ENCODE peak calls at places on chromosomes 12 and 14, in four cellular contexts. D, J, A and R are unnamed samples.

GRCh38 chr14:30283822-30284446 is 275.0 kb upstream of the G2E3 start:
- DNase-seq in A (peak; percentile 37), D (peak; percentile 17), J (peak; percentile 16), R (no peak)

GRCh38 chr14:90400904-90401561 is 4.2 kb downstream of the CALM1 start:
- DNase-seq in J (no peak), D (no peak), A (peak; percentile 31), R (no peak)

GRCh38 chr14:35940291-35940690 is 114.2 kb downstream of the BRMS1L start:
- DNase-seq in J (no peak), D (no peak), A (no peak), R (peak; percentile 73)

GRCh38 chr14:73153272-73153671 is 17.0 kb downstream of the PSEN1 start:
- DNase-seq in A (no peak), J (no peak), D (no peak), R (no peak)

GRCh38 chr12:129064201-129064881 is 211.1 kb downstream of the GLT1D1 start:
- DNase-seq in D (no peak), J (no peak), A (no peak), R (no peak)

GRCh38 chr14:70808402-70809237 is 693 bp downstream of the MAP3K9 start:
- DNase-seq in J (no peak), D (peak; percentile 44), A (no peak), R (no peak)

GRCh38 chr12:25435431-25435830 is 117.7 kb downstream of the LMNTD1 start:
- DNase-seq in A (no peak), J (no peak), D (no peak), R (no peak)

GRCh38 chr12:81998761-81999378 is 239.7 kb upstream of the PPFIA2 start:
- DNase-seq in J (no peak), D (no peak), A (no peak), R (no peak)

GRCh38 chr14:33120341-33120740 is 181.7 kb downstream of the NPAS3 start:
- DNase-seq in D (no peak), J (no peak), A (no peak), R (no peak)

GRCh38 chr14:103871596-103872480 is 24.5 kb upstream of the PPP1R13B start:
- DNase-seq in J (peak; percentile 76), D (peak; percentile 44), A (no peak), R (peak; percentile 12)

GRCh38 chr12:90023207-90023870 is 314.7 kb upstream of the ATP2B1 start:
- DNase-seq in D (no peak), J (no peak), A (no peak), R (no peak)

DNA sequence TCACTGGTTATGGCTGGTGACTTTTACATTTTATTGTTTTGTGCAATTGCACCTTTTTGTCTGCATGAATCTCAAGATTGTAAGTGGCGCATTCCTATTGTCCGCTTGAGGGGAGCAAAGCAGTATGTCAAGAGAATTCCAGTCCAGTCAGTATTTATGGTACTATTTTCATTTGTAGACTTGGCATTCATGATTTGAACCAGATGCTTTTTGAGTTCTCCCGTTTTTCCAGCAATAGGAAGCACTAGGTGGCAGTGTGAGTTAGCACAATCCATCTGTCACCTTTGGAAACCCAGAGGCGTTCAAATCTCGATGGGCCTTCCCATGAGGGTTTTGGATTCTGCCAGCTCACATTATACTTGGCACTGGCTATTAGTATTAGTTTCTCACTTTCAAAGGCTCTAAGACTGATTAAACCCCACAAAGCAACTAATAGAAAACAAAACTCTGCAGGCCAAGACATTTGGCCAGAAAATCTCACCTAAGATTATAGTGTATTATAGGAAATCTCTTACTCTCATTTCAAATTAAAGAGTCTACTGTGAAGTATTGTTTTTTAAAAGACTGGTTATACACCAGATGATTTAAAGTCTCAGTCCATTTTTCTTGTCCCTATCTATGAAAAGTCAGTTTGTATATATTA is 2.2 kb downstream of the DACT1 start:
- DNase-seq in D (peak; percentile 47), A (peak; percentile 15), J (peak; percentile 13), R (peak; percentile 36)
- TF ChIP-seq CHD4 in D (no peak), A (no peak), J (no peak), R (no peak)

GRCh38 chr14:101966742-101967141 is 2.4 kb downstream of the DYNC1H1 start:
- DNase-seq in J (no peak), D (no peak), A (no peak), R (no peak)

GRCh38 chr14:101965145-101965531 is 765 bp downstream of the DYNC1H1 start:
- DNase-seq in J (peak; percentile 39), A (peak; percentile 54), D (no peak), R (no peak)

GRCh38 chr14:101964297-101965144 is at the start of gene DYNC1H1:
- DNase-seq in J (peak; percentile 88), D (peak; percentile 78), A (peak; percentile 83), R (peak; percentile 27)

GRCh38 chr14:101968186-101968585 is 3.8 kb downstream of the DYNC1H1 start:
- DNase-seq in J (no peak), A (no peak), D (no peak), R (no peak)

DNA sequence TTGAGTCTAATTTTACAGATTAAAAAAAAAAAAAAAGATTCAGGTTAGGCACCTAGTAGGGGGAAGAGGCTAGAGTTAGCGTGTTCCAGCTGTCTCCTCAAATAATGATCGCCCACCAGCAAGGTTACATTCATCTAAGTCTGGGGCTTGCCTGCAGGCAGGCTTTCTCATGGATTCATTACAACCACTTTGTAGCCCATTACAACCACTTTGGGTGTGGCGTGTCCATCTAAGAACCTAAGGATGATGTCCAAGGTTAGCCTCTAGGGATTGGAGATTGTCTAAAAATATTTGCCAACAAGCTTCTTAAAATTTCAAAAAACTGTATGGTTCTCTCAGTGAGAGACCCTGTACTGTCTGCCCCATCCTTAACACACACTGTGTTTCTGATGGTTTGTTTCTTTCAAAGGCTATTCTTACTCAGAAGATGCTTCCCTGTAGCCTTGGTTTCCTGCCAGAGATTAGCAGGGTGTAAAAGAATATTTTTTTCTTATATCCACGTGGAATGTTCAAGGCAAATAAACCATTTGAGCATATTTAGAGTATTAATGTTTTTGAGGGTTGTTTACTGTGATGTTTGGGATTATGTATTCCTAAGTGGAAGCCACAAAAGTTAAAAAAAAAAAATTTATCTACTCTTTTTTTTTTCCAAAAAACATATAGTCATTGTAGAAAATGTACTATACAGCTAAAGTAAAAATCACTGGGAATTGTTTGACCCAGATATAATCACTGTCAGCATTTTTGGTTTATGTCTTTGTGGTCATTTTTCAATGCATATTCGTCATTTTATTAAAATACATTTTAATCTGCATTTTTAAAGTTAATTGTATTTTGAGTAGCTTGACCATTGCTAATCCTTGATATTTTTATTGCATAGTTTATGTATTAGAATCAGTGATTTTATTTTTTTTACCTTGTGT is 1.7 kb downstream of the DYNC1H1 start:
- DNase-seq in J (no peak), D (no peak), A (no peak), R (no peak)
- TF ChIP-seq CHD4 in J (no peak), D (no peak), A (no peak), R (no peak)

GRCh38 chr12:117234441-117234840 is 44.2 kb upstream of the FBXO21 start:
- DNase-seq in J (no peak), D (no peak), A (no peak), R (no peak)

GRCh38 chr12:117240356-117240755 is 50.1 kb upstream of the FBXO21 start:
- DNase-seq in J (no peak), D (no peak), A (no peak), R (no peak)

GRCh38 chr12:117236456-117237001 is 46.3 kb upstream of the FBXO21 start:
- DNase-seq in D (peak; percentile 69), J (peak; percentile 65), A (peak; percentile 39), R (no peak)

GRCh38 chr12:117231750-117232149 is 41.5 kb upstream of the FBXO21 start:
- DNase-seq in D (no peak), A (no peak), J (peak; percentile 37), R (no peak)

GRCh38 chr12:117235261-117235660 is 45.0 kb upstream of the FBXO21 start:
- DNase-seq in A (no peak), J (no peak), D (no peak), R (no peak)
- TF ChIP-seq CHD4 in A (no peak), J (no peak), D (no peak), R (no peak)

DNA sequence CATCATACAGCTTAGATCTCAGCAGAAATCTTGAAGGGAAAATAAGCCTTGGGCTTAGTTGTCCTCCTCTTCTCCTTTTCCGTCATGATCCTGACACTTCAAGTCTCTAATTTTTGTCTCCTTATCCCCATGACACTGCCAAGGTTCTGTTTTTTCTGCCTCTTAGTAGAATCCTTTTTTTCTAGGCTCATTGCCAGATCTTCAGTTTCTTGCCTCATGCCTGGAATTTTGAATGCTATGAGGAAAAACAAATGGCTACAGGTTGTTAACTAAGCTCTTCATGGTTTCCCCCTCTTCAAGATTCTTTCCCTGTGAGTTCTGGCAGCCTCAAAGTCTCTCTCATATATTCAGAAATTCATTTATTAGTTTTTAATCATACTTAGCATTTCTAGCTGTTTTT is 450.5 kb downstream of the LRFN5 start:
- DNase-seq in J (no peak), D (no peak), A (no peak), R (no peak)
- TF ChIP-seq CHD4 in J (no peak), D (no peak), A (no peak), R (no peak)

GRCh38 chr12:117034249-117034648 is 65.0 kb downstream of the TESC start:
- DNase-seq in A (no peak), D (no peak), J (no peak), R (no peak)
- TF ChIP-seq CHD4 in A (no peak), D (no peak), J (no peak), R (no peak)

DNA sequence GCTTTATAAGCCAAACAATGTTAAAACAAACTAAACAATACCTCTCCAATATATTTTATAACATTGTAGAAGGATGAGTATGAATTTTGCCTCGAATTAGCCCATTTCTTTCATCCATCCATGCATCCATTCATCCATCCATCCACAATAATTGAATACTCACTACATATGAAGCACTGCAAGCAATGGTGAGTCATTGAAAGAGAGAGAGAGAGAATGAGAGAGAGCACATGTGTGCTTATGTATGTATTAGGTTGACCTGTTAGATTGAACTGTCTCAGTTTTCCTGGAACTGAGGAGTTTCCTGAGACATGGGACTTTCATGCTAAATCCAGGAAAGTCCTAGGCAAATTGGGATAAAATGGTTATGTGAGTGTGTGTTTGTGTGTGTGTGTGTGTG is 98.3 kb downstream of the C12orf75 start:
- DNase-seq in A (no peak), D (no peak), J (no peak), R (no peak)
- TF ChIP-seq CHD4 in A (no peak), D (no peak), J (no peak), R (no peak)